ENCODE peak calls at places on chromosome 20, in five cellular contexts. B is CD8-positive, alpha-beta T cell; P is heart right ventricle; F is psoas muscle; T is PC-3. N is an unnamed sample.

GRCh38 chr20:52172392-52173047 is 19.1 kb downstream of the ZFP64 start:
- ATAC-seq in F (no peak), P (no peak), B (no peak), T (no peak), N (no peak)

GRCh38 chr20:3115190-3116107 is 30.9 kb upstream of the AVP start:
- ATAC-seq in F (peak; percentile 70), B (peak; percentile 77), P (peak; percentile 57), T (peak; percentile 54), N (peak; percentile 52)

GRCh38 chr20:34621383-34622367 is 55.2 kb downstream of the PIGU start:
- ATAC-seq in P (no peak), B (no peak), F (no peak), T (peak; percentile 94), N (no peak)

GRCh38 chr20:38757145-38757800 is 9.0 kb downstream of the ACTR5 start:
- ATAC-seq in F (no peak), P (peak; percentile 42), T (no peak), B (no peak), N (no peak)

GRCh38 chr20:56111951-56112730 is 106.8 kb upstream of the CBLN4 start:
- ATAC-seq in F (no peak), T (no peak), B (no peak), P (no peak), N (no peak)

GRCh38 chr20:17614176-17614811 is 44.4 kb downstream of the DSTN start:
- ATAC-seq in P (peak; percentile 51), B (no peak), T (no peak), F (peak; percentile 46), N (peak; percentile 70)

GRCh38 chr20:3679749-3680700 is 1.8 kb downstream of the ADAM33 start:
- ATAC-seq in P (peak; percentile 66), F (peak; percentile 11), B (no peak), T (no peak), N (peak; percentile 78)

GRCh38 chr20:34415079-34415478 is 52.0 kb downstream of the ITCH start:
- ATAC-seq in F (peak; percentile 91), T (no peak), B (no peak), P (peak; percentile 64), N (no peak)

GRCh38 chr20:22412977-22413868 is 171.1 kb downstream of the FOXA2 start:
- ATAC-seq in P (no peak), T (no peak), F (no peak), B (no peak), N (peak; percentile 23)

GRCh38 chr20:53879048-53879684 is 191.2 kb downstream of the BCAS1 start:
- ATAC-seq in T (no peak), B (no peak), P (no peak), F (no peak), N (no peak)

GRCh38 chr20:53748176-53748575 is 154.5 kb upstream of the ZNF217 start:
- ATAC-seq in T (peak; percentile 80), B (no peak), F (no peak), P (no peak), N (no peak)

GRCh38 chr20:49957487-49957938 is 21.3 kb downstream of the RNF114 start:
- ATAC-seq in T (no peak), B (no peak), F (no peak), P (no peak), N (no peak)

GRCh38 chr20:20740595-20740994 is 28.2 kb upstream of the RALGAPA2 start:
- ATAC-seq in F (no peak), B (no peak), T (no peak), P (no peak), N (no peak)

GRCh38 chr20:19026901-19027644 is 185.4 kb upstream of the SLC24A3 start:
- ATAC-seq in T (no peak), F (no peak), P (peak; percentile 3), B (no peak), N (no peak)

GRCh38 chr20:23920936-23921335 is 41.4 kb upstream of the CST5 start:
- ATAC-seq in F (no peak), B (no peak), P (peak; percentile 18), T (no peak), N (no peak)

GRCh38 chr20:17229256-17229655 is 2.4 kb downstream of the PCSK2 start:
- ATAC-seq in F (no peak), T (no peak), P (no peak), B (no peak), N (no peak)

GRCh38 chr20:49615401-49616153 is 47.6 kb upstream of the PTGIS start:
- ATAC-seq in F (peak; percentile 89), T (peak; percentile 60), B (no peak), P (peak; percentile 89), N (no peak)

GRCh38 chr20:57474191-57474590 is 50.7 kb downstream of the CTCFL start:
- ATAC-seq in F (no peak), B (no peak), T (no peak), P (no peak), N (no peak)
- H3K4me1 ChIP-seq in F (peaks cover 19% of the 10 kb centered on the region), B (peaks cover 30% of the 10 kb centered on the region), T (no peaks in the 10 kb centered on the region), P (peaks cover 16% of the 10 kb centered on the region), N (peaks cover 60% of the 10 kb centered on the region)

GRCh38 chr20:31678389-31679356 is 41.0 kb downstream of the COX4I2 start:
- ATAC-seq in P (no peak), B (no peak), T (no peak), F (no peak), N (no peak)
- H3K4me1 ChIP-seq in P (peaks cover 100% of the 10 kb centered on the region), B (peaks cover 54% of the 10 kb centered on the region), T (peaks cover 26% of the 10 kb centered on the region), F (peaks cover 49% of the 10 kb centered on the region), N (peaks cover 19% of the 10 kb centered on the region)

DNA sequence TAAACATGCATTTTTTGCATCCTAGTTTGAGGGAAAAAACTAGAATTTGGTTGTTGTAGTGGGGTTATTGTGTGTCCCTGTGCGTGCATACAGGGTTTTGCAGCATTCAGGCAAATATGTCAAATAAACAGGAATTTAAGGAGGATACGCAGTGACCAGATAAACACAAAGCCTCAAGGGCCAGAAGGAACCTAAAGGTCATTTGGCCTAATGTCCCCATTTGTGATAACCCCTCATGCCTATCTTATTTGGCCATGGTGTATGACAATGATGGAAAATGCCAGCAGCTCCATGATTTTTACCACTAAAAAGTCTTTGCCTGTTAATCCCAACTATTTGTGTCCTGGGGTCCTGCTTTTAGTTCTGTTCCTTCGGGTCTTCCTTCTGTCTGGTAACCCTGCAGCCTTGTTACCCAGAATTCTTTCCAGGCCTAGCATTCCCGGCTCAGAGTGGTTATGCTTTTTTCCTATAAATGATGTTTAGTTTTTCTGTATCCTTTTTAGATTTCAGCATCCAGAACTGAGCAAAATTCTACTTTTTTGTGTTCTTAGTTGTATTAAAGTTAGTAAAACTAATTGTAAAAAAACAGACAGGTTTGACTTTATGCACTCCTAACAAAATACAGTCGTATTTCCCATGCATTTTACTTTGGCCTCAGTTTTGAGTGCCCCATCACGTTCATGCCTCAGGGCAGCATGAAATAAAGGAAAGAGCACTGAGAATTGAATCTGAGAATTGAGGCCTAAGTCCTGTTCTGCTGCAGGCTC is 4.4 kb downstream of the STX16 start:
- ATAC-seq in T (no peak), B (no peak), F (no peak), P (no peak), N (no peak)
- H3K4me1 ChIP-seq in T (peaks cover 67% of the 10 kb centered on the region), B (peaks cover 72% of the 10 kb centered on the region), F (peaks cover 71% of the 10 kb centered on the region), P (peaks cover 79% of the 10 kb centered on the region), N (peaks cover 5% of the 10 kb centered on the region)

DNA sequence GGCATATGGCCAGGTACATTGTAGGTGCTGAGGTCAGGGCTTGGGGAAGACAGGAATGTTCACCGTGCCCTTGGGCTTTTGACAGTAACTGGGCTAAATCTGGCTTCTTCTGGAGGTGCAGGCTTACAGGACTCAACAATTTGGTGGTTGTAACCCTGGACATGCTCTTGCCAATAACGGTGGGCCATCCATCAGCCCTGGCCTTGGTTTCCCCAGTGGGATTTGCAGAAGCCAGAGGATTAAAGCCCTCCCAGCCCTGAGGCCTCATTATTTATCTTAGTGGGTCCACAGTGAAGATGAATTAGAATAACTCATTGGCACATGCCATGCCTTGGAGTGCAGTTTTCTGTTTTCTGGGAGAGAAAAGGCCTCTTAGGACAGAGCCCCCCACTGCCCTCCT is 44.0 kb downstream of the TOX2 start:
- ATAC-seq in P (no peak), B (no peak), F (no peak), T (no peak), N (no peak)
- H3K4me1 ChIP-seq in P (peaks cover 25% of the 10 kb centered on the region), B (peaks cover 69% of the 10 kb centered on the region), F (no peaks in the 10 kb centered on the region), T (peaks cover 30% of the 10 kb centered on the region), N (peaks cover 74% of the 10 kb centered on the region)

N was measured in gastroesophageal sphincter.